ENCODE peak calls at places on chromosomes 7 and 10, in eight cellular contexts. Z is AG09309; R is CD14-positive monocyte; D is SW480; S is activated naive CD8-positive, alpha-beta T cell treated with anti-CD3 and anti-CD28 coated beads, Interleukin-2, amount 50 U/mL, for 16 hours; U is AG09319; L is NCI-H345; E is IMR-90. M is an unnamed sample.

GRCh38 chr10:68516766-68517165 is 10.6 kb downstream of the SLC25A16 start:
- DNase-seq in Z (peak), R (no peak), D (no peak), S (no peak), U (peak), L (no peak), E (peak), M (no peak)

GRCh38 chr7:128922496-128923410 is 12.2 kb upstream of the KCP start:
- DNase-seq in Z (no peak), R (peak), D (no peak), S (no peak), U (no peak), L (no peak), E (no peak), M (no peak)

GRCh38 chr7:25288536-25289283 is 60.4 kb upstream of the NPVF start:
- DNase-seq in Z (no peak), R (no peak), D (no peak), S (no peak), U (no peak), L (no peak), E (no peak), M (no peak)

GRCh38 chr10:31340343-31340742 is 21.3 kb downstream of the ZEB1 start:
- DNase-seq in Z (no peak), R (no peak), D (no peak), S (no peak), U (no peak), L (peak), E (no peak), M (no peak)

GRCh38 chr7:78585958-78586357 is 787.4 kb downstream of the PHTF2 start:
- DNase-seq in Z (no peak), R (no peak), D (no peak), S (no peak), U (no peak), L (no peak), E (no peak), M (no peak)

GRCh38 chr7:142338633-142339501 is 81.0 kb upstream of the PRSS58 start:
- DNase-seq in Z (no peak), R (no peak), D (no peak), S (no peak), U (no peak), L (peak), E (peak), M (peak)

GRCh38 chr10:17675638-17676037 is 31.7 kb downstream of the STAM start:
- DNase-seq in Z (no peak), R (no peak), D (peak), S (no peak), U (no peak), L (no peak), E (no peak), M (no peak)

GRCh38 chr7:31955021-31955420 is 115.2 kb downstream of the PDE1C start:
- DNase-seq in Z (no peak), R (no peak), D (no peak), S (no peak), U (no peak), L (no peak), E (no peak), M (no peak)

GRCh38 chr10:90417466-90418210 is 440.2 kb downstream of the HTR7 start:
- DNase-seq in Z (no peak), R (no peak), D (no peak), S (no peak), U (no peak), L (no peak), E (peak), M (no peak)

GRCh38 chr10:71589617-71590551 is 129.7 kb downstream of the C10orf105 start:
- DNase-seq in Z (no peak), R (no peak), D (no peak), S (no peak), U (no peak), L (peak), E (no peak), M (no peak)

GRCh38 chr10:117480097-117480496 is 62.4 kb upstream of the EMX2 start:
- DNase-seq in Z (no peak), R (no peak), D (no peak), S (no peak), U (no peak), L (no peak), E (no peak), M (no peak)

GRCh38 chr7:90309872-90310271 is 11.2 kb downstream of the FAM237B start:
- DNase-seq in Z (no peak), R (no peak), D (no peak), S (no peak), U (no peak), L (no peak), E (no peak), M (no peak)

M was measured in HT-29.